ENCODE peak calls at places on chromosome 5, in six cellular contexts. R is activated T-helper 1 cell treated with anti-CD3 and anti-CD28 coated beads, Interleukin-12 subunit alpha, Interleukin-12 subunit beta, Interleukin-2, Interleukin-4 antibody, amounts not matched to agents 30 ng/mL and 10 ng/mL and 1 ng/mL, durations not matched to agents 14 hours and 24 hours and 36 hours; G is PC-9; M is activated CD4-positive, alpha-beta T cell treated with anti-CD3 and anti-CD28 coated beads for 24 hours; Q is mucosa of gallbladder; Z is CD8-positive, alpha-beta T cell. U is an unnamed sample.

GRCh38 chr5:58490397-58491072 is 700 bp upstream of the GAPT start:
- DNase-seq in Q (no peak), M (no peak), R (no peak), G (no peak), Z (no peak), U (no peak)

GRCh38 chr5:124980174-124980941 is 233.9 kb upstream of the ZNF608 start:
- DNase-seq in G (no peak), R (no peak), Q (no peak), M (no peak), Z (no peak), U (no peak)

GRCh38 chr5:135833961-135834638 is 363 bp upstream of the SLC25A48 start:
- DNase-seq in Q (no peak), M (no peak), R (no peak), G (no peak), Z (no peak), U (no peak)

GRCh38 chr5:118980017-118980416 is 8.3 kb downstream of the DTWD2 start:
- DNase-seq in M (no peak), Z (no peak), Q (no peak), G (no peak), R (no peak), U (no peak)

GRCh38 chr5:33310471-33310870 is 130.3 kb upstream of the TARS1 start:
- DNase-seq in Q (no peak), G (no peak), R (no peak), Z (no peak), M (no peak), U (no peak)

GRCh38 chr5:181203842-181204560 is 995 bp downstream of the TRIM7 start:
- DNase-seq in Z (no peak), Q (no peak), M (no peak), R (no peak), G (peak; percentile 41), U (no peak)

GRCh38 chr5:149392718-149393117 is 13.6 kb upstream of the IL17B start:
- DNase-seq in R (no peak), M (no peak), G (no peak), Z (no peak), Q (no peak), U (no peak)

GRCh38 chr5:178078197-178078995 is 34.9 kb upstream of the N4BP3 start:
- DNase-seq in Q (no peak), Z (no peak), R (no peak), G (peak; percentile 89), M (no peak), U (peak; percentile 39)

GRCh38 chr5:76601470-76601869 is 21.7 kb downstream of the F2RL2 start:
- DNase-seq in Z (no peak), M (no peak), G (peak; percentile 23), Q (peak; percentile 29), R (no peak), U (no peak)

GRCh38 chr5:101455851-101456250 is 552.8 kb upstream of the ST8SIA4 start:
- DNase-seq in Z (no peak), G (no peak), M (no peak), Q (no peak), R (no peak), U (no peak)

GRCh38 chr5:33336911-33337620 is 103.7 kb upstream of the TARS1 start:
- DNase-seq in Z (no peak), Q (no peak), R (no peak), G (no peak), M (no peak), U (no peak)

GRCh38 chr5:163248333-163248732 is 189.1 kb upstream of the CCNG1 start:
- DNase-seq in G (no peak), R (no peak), M (no peak), Z (no peak), Q (peak; percentile 14), U (no peak)

GRCh38 chr5:173025651-173026050 is 30.5 kb upstream of the CREBRF start:
- DNase-seq in M (no peak), R (no peak), Z (no peak), Q (no peak), G (no peak), U (no peak)

GRCh38 chr5:6712136-6712581 is 1.1 kb upstream of the TENT4A start:
- DNase-seq in R (peak; percentile 39), Q (no peak), Z (peak; percentile 50), M (peak; percentile 13), G (peak; percentile 65), U (peak; percentile 86)

GRCh38 chr5:127097288-127097687 is 24.0 kb upstream of the C5orf63 start:
- DNase-seq in Q (no peak), G (no peak), Z (no peak), R (no peak), M (no peak), U (no peak)

GRCh38 chr5:114010362-114010761 is 351.5 kb upstream of the KCNN2 start:
- DNase-seq in G (no peak), Z (no peak), R (no peak), M (no peak), Q (no peak), U (no peak)

GRCh38 chr5:36450229-36451024 is 148.7 kb upstream of the RANBP3L start:
- DNase-seq in R (no peak), Q (no peak), M (no peak), G (no peak), Z (no peak), U (no peak)

GRCh38 chr5:141753971-141754713 is 72.1 kb upstream of the ARAP3 start:
- DNase-seq in G (peak; percentile 33), Z (no peak), M (no peak), R (peak; percentile 3), Q (peak; percentile 38), U (no peak)

GRCh38 chr5:73160239-73160671 is 12.7 kb upstream of the TMEM174 start:
- DNase-seq in R (peak; percentile 38), M (peak; percentile 46), Q (no peak), G (no peak), Z (peak; percentile 65), U (no peak)

GRCh38 chr5:34691326-34691725 is 35.2 kb downstream of the RAI14 start:
- DNase-seq in Q (no peak), M (no peak), Z (no peak), G (no peak), R (no peak), U (no peak)

GRCh38 chr5:170722316-170722715 is 61.2 kb upstream of the GABRP start:
- DNase-seq in R (no peak), M (no peak), Q (no peak), Z (no peak), G (no peak), U (no peak)

GRCh38 chr5:1036504-1037122 is 28.0 kb downstream of the NKD2 start:
- DNase-seq in Q (no peak), R (no peak), M (no peak), G (no peak), Z (no peak), U (peak; percentile 75)

GRCh38 chr5:128905225-128906110 is 59.8 kb upstream of the SLC27A6 start:
- DNase-seq in M (no peak), Q (peak; percentile 37), Z (no peak), R (no peak), G (peak; percentile 10), U (no peak)